ENCODE peak calls at places on chromosome 4, in nine cellular contexts. One of them, this sample, is unnamed.

GRCh38 chr4:8377103-8378075 is 63.1 kb downstream of the ACOX3 start:
- DNase-seq in frontal cortex: no peak
- DNase-seq in T-helper 1 cell: no peak
- DNase-seq in progenitor cell of endocrine pancreas: no peak
- DNase-seq in cerebellum: no peak
- DNase-seq in fibroblast of the conjunctiva: no peak
- DNase-seq in brain microvascular endothelial cell: no peak
- DNase-seq in iris pigment epithelial cell: no peak
- DNase-seq in mucosa of descending colon: no peak
- DNase-seq in this sample: no peak

GRCh38 chr4:1715002-1715761 is 3.1 kb upstream of the SLBP start:
- DNase-seq in frontal cortex: no peak
- DNase-seq in T-helper 1 cell: no peak
- DNase-seq in progenitor cell of endocrine pancreas: no peak
- DNase-seq in cerebellum: no peak
- DNase-seq in fibroblast of the conjunctiva: no peak
- DNase-seq in brain microvascular endothelial cell: no peak
- DNase-seq in iris pigment epithelial cell: no peak
- DNase-seq in mucosa of descending colon: no peak
- DNase-seq in this sample: no peak

GRCh38 chr4:84258905-84259830 is 239.9 kb downstream of the NKX6-1 start:
- DNase-seq in frontal cortex: no peak
- DNase-seq in T-helper 1 cell: peak
- DNase-seq in progenitor cell of endocrine pancreas: no peak
- DNase-seq in cerebellum: no peak
- DNase-seq in fibroblast of the conjunctiva: peak
- DNase-seq in brain microvascular endothelial cell: peak
- DNase-seq in iris pigment epithelial cell: peak
- DNase-seq in mucosa of descending colon: no peak
- DNase-seq in this sample: no peak

GRCh38 chr4:88985088-88985779 is 71.8 kb downstream of the FAM13A start:
- DNase-seq in frontal cortex: no peak
- DNase-seq in T-helper 1 cell: no peak
- DNase-seq in progenitor cell of endocrine pancreas: no peak
- DNase-seq in cerebellum: no peak
- DNase-seq in fibroblast of the conjunctiva: peak
- DNase-seq in brain microvascular endothelial cell: peak
- DNase-seq in iris pigment epithelial cell: peak
- DNase-seq in mucosa of descending colon: no peak
- DNase-seq in this sample: no peak

GRCh38 chr4:158796370-158797140 is 27.7 kb downstream of the FNIP2 start:
- DNase-seq in frontal cortex: no peak
- DNase-seq in T-helper 1 cell: no peak
- DNase-seq in progenitor cell of endocrine pancreas: no peak
- DNase-seq in cerebellum: no peak
- DNase-seq in fibroblast of the conjunctiva: no peak
- DNase-seq in brain microvascular endothelial cell: peak
- DNase-seq in iris pigment epithelial cell: peak
- DNase-seq in mucosa of descending colon: no peak
- DNase-seq in this sample: no peak

GRCh38 chr4:153159016-153159415 is 45.2 kb upstream of the TRIM2 start:
- DNase-seq in frontal cortex: no peak
- DNase-seq in T-helper 1 cell: no peak
- DNase-seq in progenitor cell of endocrine pancreas: no peak
- DNase-seq in cerebellum: no peak
- DNase-seq in fibroblast of the conjunctiva: no peak
- DNase-seq in brain microvascular endothelial cell: no peak
- DNase-seq in iris pigment epithelial cell: no peak
- DNase-seq in mucosa of descending colon: no peak
- DNase-seq in this sample: no peak

GRCh38 chr4:139453371-139454110 is 380 bp upstream of the RAB33B start:
- DNase-seq in frontal cortex: peak
- DNase-seq in T-helper 1 cell: peak
- DNase-seq in progenitor cell of endocrine pancreas: peak
- DNase-seq in cerebellum: peak
- DNase-seq in fibroblast of the conjunctiva: peak
- DNase-seq in brain microvascular endothelial cell: peak
- DNase-seq in iris pigment epithelial cell: peak
- DNase-seq in mucosa of descending colon: peak
- DNase-seq in this sample: peak

GRCh38 chr4:38570647-38571326 is 93.2 kb upstream of the KLF3 start:
- DNase-seq in frontal cortex: no peak
- DNase-seq in T-helper 1 cell: no peak
- DNase-seq in progenitor cell of endocrine pancreas: no peak
- DNase-seq in cerebellum: no peak
- DNase-seq in fibroblast of the conjunctiva: no peak
- DNase-seq in brain microvascular endothelial cell: no peak
- DNase-seq in iris pigment epithelial cell: no peak
- DNase-seq in mucosa of descending colon: no peak
- DNase-seq in this sample: no peak

GRCh38 chr4:109833756-109834155 is 6.0 kb downstream of the RRH start:
- DNase-seq in frontal cortex: no peak
- DNase-seq in T-helper 1 cell: no peak
- DNase-seq in progenitor cell of endocrine pancreas: no peak
- DNase-seq in cerebellum: no peak
- DNase-seq in fibroblast of the conjunctiva: no peak
- DNase-seq in brain microvascular endothelial cell: no peak
- DNase-seq in iris pigment epithelial cell: no peak
- DNase-seq in mucosa of descending colon: no peak
- DNase-seq in this sample: no peak

GRCh38 chr4:156038772-156039171 is 85.1 kb upstream of the CTSO start:
- DNase-seq in frontal cortex: no peak
- DNase-seq in T-helper 1 cell: no peak
- DNase-seq in progenitor cell of endocrine pancreas: no peak
- DNase-seq in cerebellum: no peak
- DNase-seq in fibroblast of the conjunctiva: no peak
- DNase-seq in brain microvascular endothelial cell: no peak
- DNase-seq in iris pigment epithelial cell: no peak
- DNase-seq in mucosa of descending colon: no peak
- DNase-seq in this sample: peak

GRCh38 chr4:173005912-173006633 is 162.5 kb upstream of the GALNT7 start:
- DNase-seq in frontal cortex: no peak
- DNase-seq in T-helper 1 cell: no peak
- DNase-seq in progenitor cell of endocrine pancreas: no peak
- DNase-seq in cerebellum: no peak
- DNase-seq in fibroblast of the conjunctiva: no peak
- DNase-seq in brain microvascular endothelial cell: no peak
- DNase-seq in iris pigment epithelial cell: no peak
- DNase-seq in mucosa of descending colon: no peak
- DNase-seq in this sample: no peak

GRCh38 chr4:41748074-41748787 is at the start of gene PHOX2B:
- DNase-seq in frontal cortex: no peak
- DNase-seq in T-helper 1 cell: no peak
- DNase-seq in progenitor cell of endocrine pancreas: no peak
- DNase-seq in cerebellum: no peak
- DNase-seq in fibroblast of the conjunctiva: no peak
- DNase-seq in brain microvascular endothelial cell: no peak
- DNase-seq in iris pigment epithelial cell: no peak
- DNase-seq in mucosa of descending colon: no peak
- DNase-seq in this sample: no peak

GRCh38 chr4:110211007-110211769 is 12.8 kb upstream of the ELOVL6 start:
- DNase-seq in frontal cortex: peak
- DNase-seq in T-helper 1 cell: peak
- DNase-seq in progenitor cell of endocrine pancreas: no peak
- DNase-seq in cerebellum: peak
- DNase-seq in fibroblast of the conjunctiva: no peak
- DNase-seq in brain microvascular endothelial cell: no peak
- DNase-seq in iris pigment epithelial cell: peak
- DNase-seq in mucosa of descending colon: no peak
- DNase-seq in this sample: no peak

GRCh38 chr4:40309250-40309774 is 25.8 kb upstream of the CHRNA9 start:
- DNase-seq in frontal cortex: peak
- DNase-seq in T-helper 1 cell: peak
- DNase-seq in progenitor cell of endocrine pancreas: peak
- DNase-seq in cerebellum: peak
- DNase-seq in fibroblast of the conjunctiva: peak
- DNase-seq in brain microvascular endothelial cell: peak
- DNase-seq in iris pigment epithelial cell: peak
- DNase-seq in mucosa of descending colon: peak
- DNase-seq in this sample: peak

GRCh38 chr4:20337261-20337664 is 85.6 kb downstream of the SLIT2 start:
- DNase-seq in frontal cortex: no peak
- DNase-seq in T-helper 1 cell: no peak
- DNase-seq in progenitor cell of endocrine pancreas: no peak
- DNase-seq in cerebellum: no peak
- DNase-seq in fibroblast of the conjunctiva: no peak
- DNase-seq in brain microvascular endothelial cell: peak
- DNase-seq in iris pigment epithelial cell: peak
- DNase-seq in mucosa of descending colon: no peak
- DNase-seq in this sample: no peak